ENCODE peak calls at places on chromosome 14, in ten cellular contexts. P, X, W, V, U, S, T, Y, M and I are unnamed samples.

GRCh38 chr14:54487771-54488170 is 1.0 kb downstream of the GMFB start:
- DNase-seq in P (no peak), X (no peak), W (peak; percentile 53), V (no peak), U (no peak), S (no peak), T (no peak), Y (no peak), M (no peak), I (no peak)

GRCh38 chr14:94392510-94392935 is 4.1 kb upstream of the SERPINA1 start:
- DNase-seq in P (no peak), X (no peak), W (no peak), V (no peak), U (no peak), S (no peak), T (no peak), Y (peak; percentile 38), M (peak; percentile 59), I (no peak)

GRCh38 chr14:73591690-73592448 is at the start of gene ACOT4:
- DNase-seq in P (peak; percentile 56), X (peak; percentile 55), W (peak; percentile 62), V (no peak), U (no peak), S (no peak), T (no peak), Y (no peak), M (no peak), I (peak; percentile 92)

GRCh38 chr14:21523203-21523602 is 2.9 kb downstream of the SALL2 start:
- DNase-seq in P (no peak), X (no peak), W (no peak), V (no peak), U (no peak), S (no peak), T (no peak), Y (no peak), M (no peak), I (no peak)

GRCh38 chr14:44791730-44792129 is 170.0 kb downstream of the KLHL28 start:
- DNase-seq in P (no peak), X (no peak), W (no peak), V (no peak), U (no peak), S (no peak), T (no peak), Y (no peak), M (no peak), I (no peak)

GRCh38 chr14:74846968-74847549 is 28.9 kb downstream of the PROX2 start:
- DNase-seq in P (no peak), X (no peak), W (no peak), V (no peak), U (no peak), S (no peak), T (no peak), Y (no peak), M (no peak), I (no peak)

GRCh38 chr14:63777024-63777423 is 49.2 kb upstream of the SGPP1 start:
- DNase-seq in P (no peak), X (no peak), W (peak; percentile 8), V (no peak), U (no peak), S (no peak), T (no peak), Y (no peak), M (peak; percentile 32), I (no peak)

GRCh38 chr14:22537436-22538310 is 51.4 kb downstream of the DAD1 start:
- DNase-seq in P (no peak), X (no peak), W (no peak), V (no peak), U (no peak), S (no peak), T (no peak), Y (no peak), M (no peak), I (no peak)

GRCh38 chr14:54650331-54651017 is 83.5 kb downstream of the SAMD4A start:
- DNase-seq in P (peak; percentile 34), X (no peak), W (peak; percentile 38), V (peak; percentile 33), U (no peak), S (no peak), T (no peak), Y (no peak), M (peak; percentile 78), I (peak; percentile 54)

GRCh38 chr14:87055007-87055406 is 938.0 kb downstream of the GALC start:
- DNase-seq in P (no peak), X (no peak), W (no peak), V (no peak), U (no peak), S (no peak), T (no peak), Y (no peak), M (no peak), I (no peak)

GRCh38 chr14:70156602-70157001 is 32.1 kb downstream of the SLC8A3 start:
- DNase-seq in P (no peak), X (no peak), W (no peak), V (no peak), U (no peak), S (no peak), T (no peak), Y (no peak), M (no peak), I (no peak)

GRCh38 chr14:60653388-60653690 is 4.1 kb upstream of the SIX1 start:
- DNase-seq in P (no peak), X (no peak), W (no peak), V (no peak), U (no peak), S (no peak), T (no peak), Y (no peak), M (no peak), I (no peak)

GRCh38 chr14:105941226-105942166 is 415.1 kb downstream of the TMEM121 start:
- DNase-seq in P (no peak), X (no peak), W (no peak), V (no peak), U (no peak), S (no peak), T (no peak), Y (no peak), M (no peak), I (no peak)
- TF ChIP-seq POLR2A in P (no peak), X (no peak), W (no peak), V (no peak), U (no peak), S (no peak), T (no peak), Y (no peak), M (no peak), I (no peak)

DNA sequence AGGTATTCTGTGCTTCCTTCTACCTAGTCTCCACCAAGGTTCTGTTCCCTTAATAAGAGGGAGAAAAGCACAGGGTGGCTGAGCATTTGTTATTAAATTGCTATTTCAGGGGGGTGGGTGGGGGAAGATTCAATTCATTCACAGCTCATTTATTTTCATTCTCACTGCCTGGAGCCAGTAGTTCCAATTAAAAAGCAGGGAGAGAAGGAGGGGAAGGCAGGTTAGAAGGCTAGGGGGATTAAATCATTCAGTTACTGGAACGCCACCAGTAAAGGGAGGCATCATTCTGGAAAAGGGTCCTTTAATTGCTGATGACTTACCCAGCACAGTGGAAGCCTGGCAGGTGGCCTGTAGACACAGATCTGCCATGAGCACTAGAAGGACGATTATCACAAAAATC is 47.4 kb downstream of the NIN start:
- DNase-seq in P (no peak), X (no peak), W (no peak), V (no peak), U (no peak), S (no peak), T (no peak), Y (no peak), M (no peak), I (no peak)
- TF ChIP-seq EP300 in P (no peak), X (no peak), W (no peak), V (no peak), U (no peak), S (no peak), T (no peak), Y (no peak), M (no peak), I (no peak)

DNA sequence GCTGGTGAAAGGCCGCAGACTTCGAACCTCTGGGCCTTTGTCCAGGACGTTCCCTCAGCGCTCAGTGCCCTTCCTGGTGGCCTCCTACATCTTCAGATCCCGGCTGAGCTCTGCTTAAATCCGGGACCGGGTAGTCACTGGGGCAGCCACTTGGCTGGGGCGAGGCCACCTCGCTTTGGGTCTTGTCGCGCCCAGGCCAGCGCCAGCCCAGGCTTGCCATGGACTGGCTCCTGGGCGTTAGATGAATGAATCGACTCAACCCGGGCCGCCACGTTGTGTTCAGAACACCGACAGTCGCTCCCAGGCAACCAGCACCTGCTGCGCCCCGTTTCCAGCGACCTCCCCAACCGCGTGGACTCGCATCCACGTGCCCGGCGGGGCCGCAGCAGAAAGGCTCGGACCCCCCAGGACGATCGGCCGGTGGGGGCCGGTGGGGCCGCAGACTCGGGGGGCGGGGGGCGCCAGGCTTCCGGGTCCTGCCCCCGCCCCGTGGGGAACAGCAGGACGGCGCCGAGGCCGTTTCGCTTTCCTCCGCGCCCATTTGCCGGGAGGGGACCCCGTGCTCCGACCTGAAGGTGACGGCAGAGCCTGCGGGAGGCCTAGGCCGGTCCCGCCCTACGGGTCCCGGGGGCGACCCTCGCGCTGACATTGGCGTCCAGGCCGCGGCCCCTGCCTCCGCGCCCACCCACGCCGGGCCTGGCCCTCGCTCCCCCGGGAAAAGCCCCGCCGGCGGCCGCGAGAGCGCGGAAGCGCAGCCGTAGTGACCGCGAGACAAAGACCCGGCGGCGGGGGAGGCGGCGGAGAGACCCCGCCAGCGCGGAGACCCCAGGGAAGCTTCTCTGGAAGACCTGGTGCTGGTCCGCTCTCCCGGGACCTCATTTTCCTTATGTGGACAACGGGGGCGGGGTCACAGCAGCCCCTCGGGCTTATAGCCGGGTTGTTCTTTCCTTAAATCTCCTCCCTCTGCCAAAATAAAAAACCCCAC is 37.3 kb upstream of the RCOR1 start:
- DNase-seq in P (peak; percentile 64), X (peak; percentile 53), W (no peak), V (no peak), U (no peak), S (no peak), T (no peak), Y (no peak), M (no peak), I (peak; percentile 73)
- TF ChIP-seq POLR2A in P (peak; percentile 35), X (no peak), W (no peak), V (no peak), U (no peak), S (no peak), T (no peak), Y (peak; percentile 84), M (no peak), I (peak; percentile 24)

GRCh38 chr14:100875861-100876590 is 27.5 kb downstream of the RTL1 start:
- DNase-seq in P (no peak), X (no peak), W (no peak), V (no peak), U (no peak), S (no peak), T (no peak), Y (no peak), M (no peak), I (no peak)

GRCh38 chr14:100880271-100881101 is 23.0 kb downstream of the RTL1 start:
- DNase-seq in P (no peak), X (no peak), W (no peak), V (no peak), U (no peak), S (no peak), T (no peak), Y (no peak), M (no peak), I (no peak)

GRCh38 chr14:100879782-100880181 is 23.7 kb downstream of the RTL1 start:
- DNase-seq in P (no peak), X (no peak), W (no peak), V (no peak), U (no peak), S (no peak), T (no peak), Y (no peak), M (no peak), I (no peak)

GRCh38 chr14:100879194-100879593 is 24.3 kb downstream of the RTL1 start:
- DNase-seq in P (no peak), X (no peak), W (no peak), V (no peak), U (no peak), S (no peak), T (no peak), Y (no peak), M (no peak), I (no peak)

GRCh38 chr14:100878271-100879146 is 25.0 kb downstream of the RTL1 start:
- DNase-seq in P (no peak), X (no peak), W (no peak), V (no peak), U (no peak), S (no peak), T (no peak), Y (no peak), M (no peak), I (no peak)
- TF ChIP-seq EP300 in P (no peak), X (no peak), W (no peak), V (no peak), U (no peak), S (no peak), T (no peak), Y (no peak), M (no peak), I (no peak)